ENCODE peak calls at places on chromosome 21, in five cellular contexts. A is epithelial cell of esophagus; I is CD4-positive, alpha-beta T cell; W is fibroblast of lung; H is cardiac fibroblast. C is an unnamed sample.

GRCh38 chr21:39452207-39452964 is 616 bp downstream of the SH3BGR start:
- DNase-seq in A (peak), I (no peak), W (peak), H (peak), C (peak)

GRCh38 chr21:15441999-15442398 is 287.8 kb upstream of the USP25 start:
- DNase-seq in A (no peak), I (no peak), W (no peak), H (no peak), C (no peak)

GRCh38 chr21:36551731-36552457 is 72.0 kb upstream of the CLDN14 start:
- DNase-seq in A (peak), I (no peak), W (peak), H (peak), C (peak)

GRCh38 chr21:44400791-44401385 is 47.5 kb downstream of the TRPM2 start:
- DNase-seq in A (no peak), I (no peak), W (no peak), H (no peak), C (no peak)

GRCh38 chr21:15172963-15173362 is 108.2 kb upstream of the NRIP1 start:
- DNase-seq in A (no peak), I (no peak), W (no peak), H (no peak), C (no peak)

GRCh38 chr21:44983421-44984206 is 43.8 kb downstream of the SLX9 start:
- DNase-seq in A (no peak), I (no peak), W (no peak), H (no peak), C (no peak)

GRCh38 chr21:15682977-15683376 is 46.8 kb upstream of the USP25 start:
- DNase-seq in A (peak), I (no peak), W (peak), H (peak), C (peak)

GRCh38 chr21:45138199-45139002 is 64.0 kb downstream of the ADARB1 start:
- DNase-seq in A (peak), I (peak), W (peak), H (peak), C (peak)

GRCh38 chr21:45004059-45004422 is 64.2 kb downstream of the SLX9 start:
- DNase-seq in A (no peak), I (no peak), W (no peak), H (no peak), C (no peak)

GRCh38 chr21:15592271-15592860 is 137.4 kb upstream of the USP25 start:
- DNase-seq in A (peak), I (no peak), W (peak), H (peak), C (peak)

DNA sequence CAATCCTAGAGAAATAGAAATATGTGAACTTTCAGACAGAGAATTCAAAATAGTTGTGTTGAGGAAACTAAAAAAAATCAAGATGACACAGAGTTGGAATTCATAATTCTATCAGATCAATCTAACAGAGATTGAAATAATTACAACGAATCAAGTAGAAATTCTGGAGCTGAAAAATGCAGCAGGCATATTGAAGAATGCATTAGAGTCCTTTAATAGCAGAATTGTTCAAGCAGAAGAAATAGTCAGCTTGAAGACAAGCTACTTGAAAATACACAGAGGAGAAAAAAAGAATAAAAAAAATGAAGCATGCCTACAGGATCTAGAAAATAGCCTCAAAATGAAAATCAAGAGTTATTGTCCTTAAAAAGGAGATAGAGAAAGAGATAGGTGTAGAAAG is 347.1 kb downstream of the NCAM2 start:
- DNase-seq in A (no peak), I (no peak), W (no peak), H (no peak), C (no peak)
- TF ChIP-seq CTCF in A (no peak), I (no peak), W (no peak), H (no peak), C (no peak)

DNA sequence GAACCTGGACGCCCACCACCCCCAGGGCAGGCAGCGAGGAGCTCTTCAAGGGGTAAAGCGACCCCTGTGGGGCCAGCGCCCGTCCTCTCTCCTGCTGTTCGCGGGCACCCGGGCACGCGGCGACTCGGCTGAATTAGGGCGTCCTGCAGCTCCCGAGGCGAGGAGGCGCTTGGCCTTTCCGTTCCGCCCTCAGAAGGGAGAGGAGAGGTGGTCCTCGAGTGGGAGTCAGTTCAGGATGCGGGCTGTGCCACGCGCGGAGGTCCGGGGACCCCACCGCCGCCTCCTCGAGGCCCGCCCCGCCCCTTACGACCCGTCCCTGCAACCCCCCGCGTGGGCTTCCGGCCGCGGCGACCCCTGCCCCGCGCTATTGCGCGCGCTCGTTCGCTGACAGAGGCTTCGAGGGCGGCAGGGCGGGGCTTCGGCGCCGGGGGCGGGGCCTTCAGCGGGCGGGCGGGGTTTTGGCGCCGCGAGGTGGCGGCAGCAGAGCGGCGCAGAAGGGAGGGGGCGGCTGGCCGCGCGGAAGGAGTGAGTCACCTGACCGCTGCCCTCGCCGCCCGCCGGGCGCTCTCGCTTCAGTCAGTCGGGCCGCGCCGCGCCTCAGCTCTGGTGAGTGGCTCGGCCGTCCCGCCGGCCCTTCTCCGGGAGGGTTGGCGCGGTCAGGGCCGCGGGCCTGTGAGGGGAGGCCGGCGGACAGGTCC is at the start of gene BACH1:
- DNase-seq in A (peak), I (peak), W (peak), H (peak), C (peak)
- TF ChIP-seq CTCF in A (peak), I (peak), W (no peak), H (no peak), C (peak)

GRCh38 chr21:35508389-35508888 is 459.3 kb upstream of the RUNX1 start:
- DNase-seq in A (peak), I (no peak), W (peak), H (peak), C (peak)
- TF ChIP-seq CTCF in A (no peak), I (no peak), W (peak), H (peak), C (peak)

GRCh38 chr21:46392921-46393320 is 65.8 kb upstream of the DIP2A start:
- DNase-seq in A (no peak), I (no peak), W (peak), H (peak), C (peak)
- TF ChIP-seq CTCF in A (no peak), I (no peak), W (no peak), H (no peak), C (no peak)

GRCh38 chr21:25871566-25871965 is 136.8 kb downstream of the GABPA start:
- DNase-seq in A (peak), I (no peak), W (no peak), H (no peak), C (no peak)
- TF ChIP-seq CTCF in A (peak), I (no peak), W (no peak), H (peak), C (peak)

GRCh38 chr21:35051287-35051818 is 2.3 kb upstream of the RUNX1 start:
- DNase-seq in A (peak), I (peak), W (peak), H (peak), C (no peak)
- TF ChIP-seq CTCF in A (peak), I (peak), W (peak), H (peak), C (peak)

GRCh38 chr21:41611966-41612606 is 104.1 kb upstream of the TMPRSS2 start:
- DNase-seq in A (peak), I (no peak), W (peak), H (no peak), C (no peak)

GRCh38 chr21:41612674-41613250 is 104.8 kb upstream of the TMPRSS2 start:
- DNase-seq in A (peak), I (no peak), W (peak), H (peak), C (peak)

GRCh38 chr21:41613421-41613998 is 105.6 kb upstream of the TMPRSS2 start:
- DNase-seq in A (no peak), I (no peak), W (peak), H (no peak), C (no peak)

GRCh38 chr21:41611441-41611840 is 103.5 kb upstream of the TMPRSS2 start:
- DNase-seq in A (no peak), I (no peak), W (no peak), H (no peak), C (no peak)

DNA sequence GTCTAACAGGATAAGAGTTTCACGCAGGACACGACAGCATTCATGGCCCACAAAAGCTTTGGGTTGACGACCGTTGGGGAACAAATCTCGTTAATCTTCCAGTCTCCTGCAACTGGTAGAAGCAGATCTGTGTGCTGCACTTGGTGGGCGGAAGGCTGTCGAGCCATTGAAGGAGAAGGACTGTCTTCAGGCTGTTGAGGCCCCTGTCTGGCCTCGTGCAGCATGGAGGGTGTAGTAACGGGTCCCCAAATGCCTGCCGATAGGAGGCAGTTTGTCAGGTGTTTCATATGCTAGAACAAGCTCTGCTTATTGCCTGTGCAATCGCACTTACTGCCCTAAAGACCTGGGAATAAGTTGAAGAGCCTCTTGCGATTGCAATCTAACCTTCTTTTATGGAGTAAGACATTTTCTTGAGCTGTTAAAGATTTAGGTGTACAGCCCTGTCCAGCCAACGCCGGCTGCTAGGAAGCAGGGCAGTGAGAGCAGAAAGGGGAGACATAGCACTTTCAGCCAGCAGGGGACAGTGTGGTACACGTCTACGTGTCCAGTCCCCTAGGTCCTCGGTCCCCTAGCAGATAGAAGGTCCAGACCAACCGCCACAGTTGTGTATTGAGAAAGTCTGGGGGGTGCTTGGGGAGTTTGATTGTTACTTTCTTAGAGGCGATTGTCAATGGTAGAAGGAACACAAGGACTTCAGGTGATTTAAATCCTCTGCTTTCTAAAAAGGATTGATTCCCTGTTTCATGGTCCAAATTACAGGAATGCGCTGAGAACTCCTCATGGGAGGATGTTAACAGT is 102.3 kb upstream of the TMPRSS2 start:
- DNase-seq in A (peak), I (no peak), W (peak), H (peak), C (peak)
- TF ChIP-seq CTCF in A (peak), I (no peak), W (peak), H (peak), C (peak)

DNA sequence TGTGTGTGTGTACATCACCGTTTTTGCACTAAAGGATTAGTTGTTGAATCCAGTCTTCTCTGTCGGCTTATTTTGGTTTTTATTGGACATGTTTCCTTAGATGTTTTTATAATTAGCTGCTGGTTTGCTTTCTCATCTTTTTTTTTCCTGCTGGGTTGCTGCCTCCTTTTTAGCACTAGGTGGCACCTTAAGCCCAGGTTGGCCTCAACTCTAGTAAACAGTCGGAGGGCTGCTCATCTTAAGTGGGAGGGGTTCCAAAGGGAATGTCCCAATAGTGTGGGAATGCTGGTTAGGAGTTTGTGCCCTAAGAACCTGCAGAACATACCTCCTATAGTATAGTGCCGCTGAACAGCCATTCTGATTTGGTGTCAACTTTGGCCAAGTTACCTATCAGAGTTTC is 570.1 kb upstream of the CXADR start:
- DNase-seq in A (peak), I (no peak), W (peak), H (peak), C (no peak)
- TF ChIP-seq CTCF in A (peak), I (no peak), W (peak), H (peak), C (peak)

DNA sequence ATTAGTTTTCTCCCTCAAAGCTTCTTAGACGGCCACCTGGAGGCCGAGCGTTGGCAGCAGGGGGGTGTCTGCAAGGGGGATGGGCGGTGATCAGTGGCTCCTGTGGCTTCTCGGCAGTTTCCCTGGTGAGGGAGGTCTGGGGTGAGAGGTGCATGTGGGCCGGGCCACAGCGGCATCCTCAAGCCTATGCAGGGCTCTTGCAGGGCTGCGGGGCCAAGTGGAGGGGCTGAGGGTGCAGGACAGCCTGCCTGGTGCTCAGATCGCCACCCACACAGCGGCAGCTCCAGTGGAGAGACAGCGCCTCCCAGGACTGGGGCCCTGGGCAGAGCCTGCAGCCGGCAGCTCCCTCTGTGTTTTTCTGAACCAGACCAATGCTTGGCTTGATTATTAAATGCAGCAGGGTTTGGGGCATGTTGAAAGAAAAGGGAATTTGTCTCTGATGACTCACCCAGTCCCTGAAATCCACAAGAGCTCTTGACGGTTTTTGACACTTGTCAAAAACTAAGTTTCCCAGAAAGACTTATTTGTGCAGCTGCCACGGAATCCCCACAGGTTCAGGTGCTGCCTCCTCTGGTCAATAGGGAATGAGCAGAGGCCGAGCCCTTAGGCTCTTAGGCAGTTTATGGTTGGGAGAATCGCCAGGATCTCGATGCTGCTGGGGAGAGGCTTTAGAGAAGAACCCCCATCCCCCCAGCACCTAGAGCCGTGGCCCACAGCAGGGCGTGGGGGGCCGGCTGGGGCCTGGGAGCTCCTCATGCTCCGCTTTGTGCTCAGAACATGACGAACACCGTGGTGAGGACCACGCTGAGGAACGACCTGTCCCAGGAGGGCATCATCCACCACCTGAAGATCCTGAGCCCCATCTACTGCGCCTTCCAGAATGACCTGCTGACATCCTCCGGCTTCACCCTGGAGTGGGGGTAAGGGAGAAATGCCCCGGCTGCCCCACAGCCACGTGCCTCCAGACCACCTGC is 54.7 kb downstream of the UMODL1 start:
- DNase-seq in A (peak), I (no peak), W (peak), H (peak), C (peak)
- TF ChIP-seq CTCF in A (peak), I (no peak), W (no peak), H (peak), C (peak)